ENCODE peak calls at places on chromosomes 16 and 17, in eight cellular contexts. G is heart left ventricle, K is GM12892, L is stomach, V is IMR-90, T is GM12891, R is A549, X is uterus. D is an unnamed sample.

GRCh38 chr17:20159406-20160075 is 150.4 kb downstream of the SPECC1 start:
- DNase-seq in L (no peak), X (no peak), V (peak), T (no peak), K (no peak), G (no peak), R (no peak), D (no peak)

GRCh38 chr16:70689970-70690905 is 4.4 kb upstream of the MTSS2 start:
- DNase-seq in T (no peak), V (no peak), L (no peak), K (no peak), R (no peak), X (no peak), G (peak), D (peak)

GRCh38 chr17:16962804-16963203 is 9.1 kb downstream of the TNFRSF13B start:
- DNase-seq in X (no peak), K (no peak), G (no peak), V (no peak), T (no peak), L (no peak), R (peak), D (no peak)

GRCh38 chr16:87585452-87586200 is 16.7 kb upstream of the JPH3 start:
- DNase-seq in X (no peak), G (no peak), T (no peak), V (no peak), K (no peak), L (no peak), R (no peak), D (no peak)

GRCh38 chr17:6485646-6486412 is 41.6 kb downstream of the PIMREG start:
- DNase-seq in L (no peak), V (no peak), G (no peak), X (no peak), T (no peak), K (no peak), R (no peak), D (no peak)

GRCh38 chr17:40415390-40415789 is 2.3 kb downstream of the TOP2A start:
- DNase-seq in V (peak), G (no peak), X (no peak), L (no peak), K (no peak), T (no peak), R (peak), D (peak)

GRCh38 chr16:78094166-78094565 is 5.3 kb upstream of the WWOX start:
- DNase-seq in T (no peak), G (no peak), L (no peak), R (no peak), V (no peak), X (no peak), K (no peak), D (no peak)

GRCh38 chr17:69254187-69254586 is 25.6 kb upstream of the ABCA10 start:
- DNase-seq in X (no peak), R (no peak), T (no peak), L (no peak), G (no peak), V (no peak), K (no peak), D (no peak)

GRCh38 chr17:17785407-17785806 is 51.4 kb downstream of the SREBF1 start:
- DNase-seq in V (no peak), X (no peak), K (no peak), L (no peak), G (no peak), R (no peak), T (no peak), D (no peak)

GRCh38 chr16:73214825-73215481 is 167.0 kb upstream of the ZFHX3 start:
- DNase-seq in G (no peak), X (peak), V (peak), K (no peak), R (no peak), L (no peak), T (no peak), D (no peak)

GRCh38 chr16:15829460-15829859 is 27.4 kb downstream of the MYH11 start:
- DNase-seq in G (peak), L (peak), K (no peak), V (peak), T (no peak), R (no peak), X (peak), D (no peak)

GRCh38 chr16:52499061-52499460 is 47.9 kb downstream of the TOX3 start:
- DNase-seq in L (no peak), V (no peak), G (no peak), K (no peak), R (no peak), X (no peak), T (no peak), D (no peak)

GRCh38 chr17:45101883-45102811 is 30.2 kb downstream of the PLCD3 start:
- DNase-seq in G (no peak), V (no peak), X (no peak), T (no peak), R (no peak), L (no peak), K (no peak), D (no peak)

GRCh38 chr17:65530158-65530984 is 31.1 kb downstream of the AXIN2 start:
- DNase-seq in X (no peak), R (no peak), L (no peak), T (no peak), G (no peak), V (no peak), K (no peak), D (no peak)

GRCh38 chr17:80210348-80211108 is 9.6 kb downstream of the SGSH start:
- DNase-seq in G (no peak), K (no peak), X (no peak), R (no peak), T (no peak), L (no peak), V (no peak), D (no peak)

GRCh38 chr17:46160169-46160568 is 33.1 kb downstream of the KANSL1 start:
- DNase-seq in L (no peak), X (no peak), T (no peak), R (no peak), V (no peak), G (no peak), K (no peak), D (no peak)

GRCh38 chr16:89115216-89115949 is 21.7 kb downstream of the ACSF3 start:
- DNase-seq in V (no peak), K (peak), T (peak), L (peak), G (peak), R (no peak), X (no peak), D (no peak)

GRCh38 chr17:66287911-66288310 is 14.5 kb upstream of the PRKCA start:
- DNase-seq in L (no peak), K (no peak), R (no peak), V (no peak), X (no peak), G (no peak), T (no peak), D (no peak)

GRCh38 chr17:61248399-61248798 is 151.2 kb upstream of the TBX2 start:
- DNase-seq in R (no peak), K (no peak), X (no peak), T (no peak), G (no peak), V (peak), L (peak), D (peak)

GRCh38 chr17:12756786-12757185 is 32.5 kb upstream of the ARHGAP44 start:
- DNase-seq in X (no peak), K (no peak), L (no peak), T (no peak), G (no peak), R (no peak), V (peak), D (no peak)

GRCh38 chr16:86566601-86566965 is at the start of gene FOXC2:
- DNase-seq in X (peak), V (peak), L (peak), G (peak), R (peak), T (no peak), K (no peak), D (peak)

GRCh38 chr16:13139661-13140241 is 238.4 kb downstream of the SHISA9 start:
- DNase-seq in G (no peak), K (no peak), L (no peak), X (no peak), T (no peak), V (no peak), R (no peak), D (no peak)

GRCh38 chr17:19346351-19347255 is 15.9 kb downstream of the B9D1 start:
- DNase-seq in K (no peak), R (peak), T (no peak), L (peak), G (peak), V (peak), X (peak), D (peak)

GRCh38 chr17:77214743-77215142 is 74.0 kb downstream of the SEC14L1 start:
- DNase-seq in K (no peak), R (peak), V (peak), G (peak), L (peak), T (no peak), X (no peak), D (peak)

GRCh38 chr16:46828943-46829342 is 2.0 kb downstream of the C16orf87 start:
- DNase-seq in L (no peak), T (no peak), G (no peak), K (no peak), X (no peak), R (no peak), V (no peak), D (no peak)

GRCh38 chr17:46193246-46193625 is at the start of gene KANSL1:
- DNase-seq in L (peak), T (peak), G (peak), R (peak), X (peak), K (peak), V (peak), D (peak)

GRCh38 chr17:6752068-6752909 is 3.6 kb upstream of the XAF1 start:
- DNase-seq in V (peak), R (no peak), L (no peak), X (peak), T (no peak), K (no peak), G (peak), D (no peak)

GRCh38 chr17:59369026-59369724 is 37.7 kb downstream of the YPEL2 start:
- DNase-seq in K (no peak), G (no peak), L (no peak), V (no peak), R (no peak), T (no peak), X (no peak), D (no peak)

GRCh38 chr17:2050871-2051387 is 4.0 kb upstream of the HIC1 start:
- DNase-seq in X (no peak), L (peak), K (no peak), V (peak), T (no peak), R (no peak), G (peak), D (peak)

GRCh38 chr17:19703106-19703775 is 13.1 kb downstream of the SLC47A2 start:
- DNase-seq in R (no peak), V (no peak), X (no peak), K (no peak), G (no peak), L (no peak), T (no peak), D (no peak)

GRCh38 chr17:35001549-35001948 is 21.2 kb downstream of the LIG3 start:
- DNase-seq in G (no peak), R (no peak), X (no peak), L (no peak), V (peak), K (no peak), T (no peak), D (peak)

GRCh38 chr16:10824111-10824893 is 5.7 kb upstream of the TVP23A start:
- DNase-seq in R (no peak), X (no peak), K (no peak), V (no peak), L (peak), G (peak), T (no peak), D (no peak)

GRCh38 chr17:82217530-82218204 is 5.0 kb upstream of the CCDC57 start:
- DNase-seq in L (peak), V (peak), T (no peak), G (peak), R (no peak), X (no peak), K (no peak), D (peak)

GRCh38 chr17:82217120-82217529 is 4.5 kb upstream of the CCDC57 start:
- DNase-seq in V (no peak), K (no peak), X (no peak), R (no peak), L (no peak), T (no peak), G (no peak), D (no peak)

GRCh38 chr17:82215972-82216300 is 3.3 kb upstream of the CCDC57 start:
- DNase-seq in L (no peak), T (no peak), R (no peak), K (no peak), V (no peak), X (no peak), G (no peak), D (no peak)

GRCh38 chr17:82215095-82215971 is 2.7 kb upstream of the CCDC57 start:
- DNase-seq in K (no peak), R (peak), L (no peak), G (no peak), X (no peak), T (no peak), V (no peak), D (peak)

DNA sequence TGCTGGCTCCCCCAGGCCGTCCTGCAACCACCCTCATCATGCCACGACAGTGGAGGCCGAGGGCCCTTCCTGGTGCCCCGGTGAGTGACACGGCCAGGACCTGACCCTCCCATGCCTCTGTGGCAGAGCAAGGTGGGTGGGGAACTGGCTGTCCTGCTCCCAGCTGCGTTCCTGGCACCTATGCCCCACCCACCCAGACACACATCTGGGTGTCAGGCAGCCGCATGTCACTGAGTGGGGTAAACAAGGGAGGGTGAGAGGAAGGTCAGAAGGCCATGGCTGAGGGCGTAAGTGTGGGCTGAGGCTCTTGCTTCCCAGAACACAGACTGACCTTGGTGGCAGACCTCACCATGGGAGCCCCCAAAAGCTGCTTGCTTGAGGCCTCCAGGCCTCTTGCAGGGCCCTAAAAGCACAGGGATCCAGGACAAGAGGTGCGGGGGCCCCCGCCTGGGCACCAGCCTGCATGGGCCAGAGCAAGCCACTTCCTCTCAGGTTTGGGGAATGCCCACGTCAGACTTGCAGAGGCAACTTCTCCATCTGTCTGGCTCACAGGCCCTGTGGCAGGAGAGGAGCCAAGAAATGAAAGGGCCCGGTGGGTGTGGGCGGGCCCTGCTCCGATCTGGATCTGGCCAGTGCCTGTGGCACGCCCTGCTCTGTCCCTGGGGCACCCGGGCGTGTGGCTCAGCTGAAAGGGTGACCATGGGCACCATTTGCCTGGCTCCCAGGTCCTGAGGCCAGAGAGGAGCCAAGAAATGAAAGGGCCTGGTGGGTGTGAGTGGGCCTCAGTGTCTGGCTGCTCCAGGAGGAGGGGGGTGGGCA is 3.9 kb upstream of the CCDC57 start:
- DNase-seq in L (peak), K (peak), R (no peak), X (peak), G (peak), T (no peak), V (peak), D (peak)
- TF ChIP-seq POLR2A in L (no peak), K (no peak), R (no peak), X (no peak), G (no peak), T (no peak), V (no peak), D (peak)

DNA sequence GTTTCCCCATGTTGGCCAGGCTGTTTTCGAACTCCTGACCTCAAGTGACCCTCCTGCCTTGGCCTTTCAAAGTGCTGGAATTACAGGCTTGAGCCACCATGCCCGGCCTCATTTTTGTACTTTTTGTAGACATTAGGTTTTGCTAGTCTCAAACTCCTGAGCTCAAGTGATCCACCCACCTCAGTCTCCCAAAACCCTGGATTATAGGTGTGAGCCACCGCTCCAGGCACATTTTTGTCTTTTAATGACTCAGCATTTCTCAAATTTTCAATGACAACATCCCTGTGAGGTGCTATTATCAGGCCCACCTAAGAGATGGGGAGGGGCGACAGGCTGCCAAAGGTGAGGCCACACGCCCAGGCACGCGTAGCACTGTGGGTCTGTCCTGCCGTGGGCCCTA is 1.1 kb downstream of the SEPTIN12 start:
- DNase-seq in G (no peak), V (no peak), L (no peak), K (no peak), R (no peak), T (no peak), X (no peak), D (no peak)
- TF ChIP-seq POLR2A in G (no peak), V (no peak), L (no peak), K (no peak), R (no peak), T (no peak), X (no peak), D (no peak)

GRCh38 chr17:63698886-63699637 is 863 bp downstream of the LIMD2 start:
- DNase-seq in L (peak), X (peak), V (peak), R (no peak), K (peak), G (peak), T (peak), D (no peak)

GRCh38 chr17:63698381-63698885 is 1.5 kb downstream of the LIMD2 start:
- DNase-seq in R (no peak), V (no peak), L (peak), K (no peak), T (no peak), X (no peak), G (no peak), D (no peak)

GRCh38 chr17:63696381-63696961 is 3.5 kb downstream of the LIMD2 start:
- DNase-seq in G (no peak), V (no peak), K (no peak), R (peak), L (peak), T (no peak), X (no peak), D (peak)

GRCh38 chr17:63695889-63696288 is 4.0 kb downstream of the LIMD2 start:
- DNase-seq in K (no peak), R (no peak), X (no peak), L (no peak), G (no peak), T (no peak), V (no peak), D (no peak)

GRCh38 chr17:63697341-63698286 is 2.3 kb downstream of the LIMD2 start:
- DNase-seq in L (peak), X (no peak), V (no peak), K (peak), G (peak), T (no peak), R (peak), D (peak)
- TF ChIP-seq POLR2A in L (no peak), X (no peak), V (no peak), K (peak), G (no peak), T (peak), R (no peak), D (no peak)

GRCh38 chr16:30534368-30535105 is at the start of gene ZNF747:
- DNase-seq in R (peak), G (peak), K (peak), T (peak), V (peak), L (peak), X (peak), D (peak)
- TF ChIP-seq POLR2A in R (peak), G (no peak), K (peak), T (peak), V (no peak), L (no peak), X (peak), D (no peak)

GRCh38 chr16:30609928-30610839 is at the start of gene ZNF689:
- DNase-seq in R (peak), K (peak), V (peak), T (peak), X (peak), G (peak), L (peak), D (peak)
- TF ChIP-seq POLR2A in R (peak), K (peak), V (peak), T (peak), X (peak), G (no peak), L (no peak), D (peak)

DNA sequence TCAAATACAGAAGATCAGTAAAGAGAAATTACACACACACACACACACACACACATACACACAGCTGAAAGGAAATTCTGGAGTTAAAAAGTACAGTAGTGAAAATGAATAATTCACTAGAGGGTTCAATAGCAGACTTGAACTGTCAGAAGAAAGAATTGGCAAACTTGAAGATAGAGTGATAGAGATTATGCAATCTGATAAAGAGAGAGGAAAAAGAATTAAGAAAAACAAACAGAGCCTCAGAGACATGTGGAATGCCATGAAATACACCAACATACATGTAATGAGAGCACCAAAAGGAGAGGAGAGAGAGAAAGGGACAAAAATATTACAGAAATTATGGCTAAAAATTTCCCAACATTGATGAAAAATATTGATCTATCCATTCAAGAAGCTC is 60.7 kb downstream of the MMD start:
- DNase-seq in G (no peak), T (no peak), X (no peak), R (no peak), K (no peak), V (no peak), L (no peak), D (no peak)
- TF ChIP-seq POLR2A in G (no peak), T (no peak), X (no peak), R (no peak), K (no peak), V (no peak), L (no peak), D (no peak)

D was measured in erythroblast.